ENCODE peak calls at places on chromosomes 11 and 22, in nine cellular contexts. J is hippocampal formation; I is activated CD8-positive, alpha-beta memory T cell treated with anti-CD3 and anti-CD28 coated beads for 24 hours; Q is CD8-positive, alpha-beta T cell; Z is HCT116; B is mesenchymal stem cell; C is lower lobe of right lung; X is fibroblast of mammary gland; N is H9. A is an unnamed sample.

GRCh38 chr22:39913321-39913720 is 12.4 kb downstream of the GRAP2 start:
- DNase-seq in X (no peak), I (no peak), N (no peak), Z (no peak), B (no peak), Q (no peak), J (no peak), C (no peak), A (no peak)

GRCh38 chr11:134556186-134556585 is 144.1 kb upstream of the B3GAT1 start:
- DNase-seq in C (no peak), B (no peak), N (no peak), Q (no peak), Z (no peak), I (peak), J (no peak), X (no peak), A (peak)

GRCh38 chr11:68213135-68213515 is at the start of gene KMT5B:
- DNase-seq in C (no peak), B (peak), X (peak), J (no peak), Q (peak), Z (peak), I (peak), N (no peak), A (no peak)

GRCh38 chr11:97909544-97910394 is 1111.0 kb upstream of the CNTN5 start:
- DNase-seq in Z (no peak), Q (no peak), J (no peak), C (no peak), I (no peak), B (peak), N (no peak), X (no peak), A (no peak)

GRCh38 chr22:41987276-41987675 is 11.3 kb upstream of the WBP2NL start:
- DNase-seq in Q (no peak), I (no peak), C (no peak), J (no peak), X (no peak), B (no peak), Z (no peak), N (no peak), A (no peak)

GRCh38 chr11:108606495-108607160 is 13.1 kb upstream of the EXPH5 start:
- DNase-seq in B (no peak), I (no peak), Z (no peak), N (no peak), X (no peak), Q (no peak), C (no peak), J (no peak), A (no peak)

GRCh38 chr11:71109186-71109585 is 143.2 kb downstream of the SHANK2 start:
- DNase-seq in Q (no peak), I (no peak), B (no peak), X (no peak), N (no peak), C (no peak), Z (no peak), J (no peak), A (no peak)

GRCh38 chr22:30694638-30695350 is at the start of gene OSBP2:
- DNase-seq in J (no peak), B (no peak), N (peak), I (peak), Z (no peak), X (no peak), C (peak), Q (peak), A (no peak)

GRCh38 chr11:102256251-102256650 is 61.0 kb upstream of the BIRC3 start:
- DNase-seq in B (peak), J (no peak), Q (no peak), I (no peak), C (no peak), N (no peak), X (peak), Z (no peak), A (no peak)

GRCh38 chr11:44130751-44131150 is 35.3 kb downstream of the EXT2 start:
- DNase-seq in I (no peak), X (no peak), N (no peak), Z (no peak), C (no peak), J (no peak), B (no peak), Q (no peak), A (no peak)

GRCh38 chr11:119101367-119101758 is 290 bp downstream of the DPAGT1 start:
- DNase-seq in B (no peak), X (peak), Q (no peak), C (no peak), N (peak), I (no peak), J (no peak), Z (no peak), A (no peak)

GRCh38 chr11:46055371-46055770 is 65.9 kb downstream of the PHF21A start:
- DNase-seq in X (peak), Z (no peak), N (no peak), B (peak), J (no peak), C (no peak), I (no peak), Q (no peak), A (no peak)

GRCh38 chr11:111938687-111939160 is 1.6 kb downstream of the DIXDC1 start:
- DNase-seq in J (peak), B (peak), C (no peak), Z (no peak), X (peak), Q (no peak), I (peak), N (peak), A (no peak)

GRCh38 chr11:93208663-93209270 is 11.0 kb upstream of the SLC36A4 start:
- DNase-seq in X (no peak), Z (no peak), B (no peak), C (no peak), J (no peak), Q (no peak), I (no peak), N (no peak), A (no peak)

GRCh38 chr11:66218846-66219620 is 49.4 kb upstream of the RAB1B start:
- DNase-seq in J (no peak), Q (no peak), C (no peak), Z (no peak), X (no peak), N (peak), B (no peak), I (no peak), A (no peak)

GRCh38 chr22:44672632-44673031 is 29.4 kb upstream of the PRR5 start:
- DNase-seq in Q (no peak), I (no peak), B (no peak), C (no peak), X (no peak), J (no peak), Z (no peak), N (no peak), A (no peak)

GRCh38 chr11:127223026-127223425 is 222.5 kb upstream of the KIRREL3 start:
- DNase-seq in I (no peak), Q (no peak), J (no peak), X (no peak), B (no peak), N (no peak), Z (no peak), C (no peak), A (no peak)

GRCh38 chr11:134068829-134069425 is at the start of gene JAM3:
- DNase-seq in X (peak), Z (no peak), B (peak), C (peak), N (peak), J (peak), Q (peak), I (peak), A (no peak)

GRCh38 chr11:81993755-81994154 is 739.9 kb downstream of the FAM181B start:
- DNase-seq in J (no peak), C (no peak), Q (no peak), I (no peak), B (no peak), X (no peak), Z (no peak), N (no peak), A (no peak)

GRCh38 chr11:12482839-12483238 is 105.5 kb downstream of the PARVA start:
- DNase-seq in Q (no peak), C (no peak), N (no peak), Z (no peak), B (no peak), J (no peak), I (no peak), X (no peak), A (no peak)

GRCh38 chr22:46547179-46547882 is 9.9 kb upstream of the CELSR1 start:
- DNase-seq in I (no peak), C (peak), N (no peak), B (peak), J (no peak), Q (no peak), Z (no peak), X (peak), A (peak)

A was measured in vagina.